ENCODE peak calls at places on chromosomes 6 and 20, in five cellular contexts. X, J, L, Z and H are unnamed samples.
A peak's percentile ranks its signal among the peaks of the same experiment; 100 is the strongest.

GRCh38 chr6:139605350-139605749 is 230.9 kb upstream of the CITED2 start:
- DNase-seq in X (no peak), J (no peak), L (peak; percentile 19), Z (no peak), H (no peak)

GRCh38 chr6:19368511-19368910 is 468.7 kb upstream of the ID4 start:
- DNase-seq in X (no peak), J (peak; percentile 2), L (no peak), Z (no peak), H (no peak)

GRCh38 chr20:63183422-63184146 is 32.3 kb downstream of the YTHDF1 start:
- DNase-seq in X (peak; percentile 83), J (peak; percentile 69), L (peak; percentile 7), Z (no peak), H (no peak)

GRCh38 chr6:9044426-9044825 is 609.1 kb upstream of the SLC35B3 start:
- DNase-seq in X (no peak), J (no peak), L (no peak), Z (no peak), H (no peak)

GRCh38 chr6:160462551-160463109 is 114.5 kb downstream of the SLC22A3 start:
- DNase-seq in X (peak; percentile 30), J (no peak), L (no peak), Z (no peak), H (no peak)

GRCh38 chr20:805713-806112 is 27.8 kb upstream of the FAM110A start:
- DNase-seq in X (no peak), J (no peak), L (no peak), Z (no peak), H (no peak)

GRCh38 chr6:164911873-164912580 is 397.4 kb downstream of the C6orf118 start:
- DNase-seq in X (no peak), J (no peak), L (no peak), Z (no peak), H (no peak)

GRCh38 chr20:3277686-3278465 is 38.9 kb upstream of the SLC4A11 start:
- DNase-seq in X (no peak), J (no peak), L (no peak), Z (no peak), H (no peak)

GRCh38 chr20:4637081-4637797 is 84.5 kb upstream of the PRND start:
- DNase-seq in X (no peak), J (no peak), L (no peak), Z (no peak), H (no peak)

GRCh38 chr20:44861547-44862006 is 23.9 kb upstream of the YWHAB start:
- DNase-seq in X (no peak), J (no peak), L (no peak), Z (no peak), H (no peak)

GRCh38 chr20:16505894-16506293 is 67.4 kb downstream of the KIF16B start:
- DNase-seq in X (no peak), J (no peak), L (no peak), Z (no peak), H (no peak)

GRCh38 chr6:71047401-71047800 is 90.5 kb upstream of the B3GAT2 start:
- DNase-seq in X (no peak), J (no peak), L (no peak), Z (no peak), H (no peak)

GRCh38 chr20:19735446-19735845 is 22.6 kb upstream of the RIN2 start:
- DNase-seq in X (no peak), J (peak; percentile 79), L (peak; percentile 72), Z (no peak), H (no peak)

GRCh38 chr6:161476711-161477110 is 202.8 kb upstream of the AGPAT4 start:
- DNase-seq in X (no peak), J (no peak), L (no peak), Z (no peak), H (no peak)

GRCh38 chr20:35129647-35130069 is 17.5 kb downstream of the EDEM2 start:
- DNase-seq in X (no peak), J (no peak), L (no peak), Z (no peak), H (no peak)

DNA sequence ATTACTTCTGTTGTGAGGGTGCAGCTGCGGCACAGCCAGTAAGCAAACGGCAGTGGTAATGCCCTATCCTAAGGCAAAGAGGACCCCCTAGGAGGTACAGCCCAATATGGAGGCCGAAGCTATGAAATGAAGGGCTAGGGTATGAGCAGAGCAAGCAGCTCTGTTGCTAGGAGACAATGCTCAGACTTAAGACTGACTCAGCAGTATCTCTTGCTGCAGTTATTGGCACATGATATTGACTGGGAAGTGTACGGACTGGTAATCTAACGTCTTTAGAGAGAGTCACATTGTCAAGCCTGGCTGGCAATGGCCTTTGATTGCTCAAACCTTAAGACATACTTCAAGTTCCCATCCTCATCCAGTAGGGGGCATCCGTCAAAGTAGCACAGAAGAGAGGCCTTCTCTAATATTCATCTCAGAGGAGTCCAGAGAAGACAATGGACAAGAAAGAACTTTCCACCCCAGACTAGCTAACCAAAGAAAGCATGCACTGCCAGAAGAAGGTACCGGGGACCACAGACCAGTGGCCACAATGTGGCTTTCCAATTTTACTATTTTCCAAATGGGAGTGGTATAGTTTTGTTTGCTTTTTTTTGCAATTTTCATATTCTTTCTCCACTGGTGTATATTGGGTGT is 37.0 kb downstream of the LRFN2 start:
- DNase-seq in X (peak; percentile 50), J (no peak), L (peak; percentile 32), Z (no peak), H (no peak)
- TF ChIP-seq CTCF in X (peak; percentile 58), J (peak; percentile 71), L (peak; percentile 25), Z (peak; percentile 50), H (peak; percentile 70)

DNA sequence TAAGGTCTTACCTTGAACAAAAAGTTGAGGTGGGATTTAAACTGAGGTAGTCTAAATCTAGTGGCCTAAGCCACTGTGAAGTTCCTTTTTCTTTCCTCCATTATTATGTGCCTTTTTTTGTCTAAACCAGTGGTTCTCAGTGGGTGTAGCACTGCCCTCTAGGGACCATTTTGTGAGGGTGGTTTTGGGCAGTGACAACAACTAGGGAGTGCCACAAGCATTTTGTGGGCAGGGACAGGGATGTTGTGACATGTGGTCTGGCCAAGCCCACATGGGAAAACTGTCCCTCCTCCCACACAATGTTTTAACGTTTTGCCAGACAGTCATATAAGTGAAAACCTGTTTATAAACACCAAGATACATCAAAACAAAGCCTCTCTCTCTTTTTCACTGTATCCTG is 899.4 kb upstream of the FLRT3 start:
- DNase-seq in X (peak; percentile 36), J (peak; percentile 29), L (no peak), Z (no peak), H (no peak)
- TF ChIP-seq CTCF in X (peak; percentile 45), J (peak; percentile 61), L (no peak), Z (peak; percentile 27), H (peak; percentile 21)

GRCh38 chr20:10443936-10444335 is 8.8 kb downstream of the SLX4IP start:
- DNase-seq in X (no peak), J (no peak), L (no peak), Z (no peak), H (no peak)

GRCh38 chr20:10448270-10449156 is 13.4 kb downstream of the SLX4IP start:
- DNase-seq in X (no peak), J (no peak), L (no peak), Z (no peak), H (no peak)

GRCh38 chr20:10449270-10449669 is 14.2 kb downstream of the SLX4IP start:
- DNase-seq in X (no peak), J (no peak), L (no peak), Z (no peak), H (no peak)

GRCh38 chr20:10447028-10447427 is 11.9 kb downstream of the SLX4IP start:
- DNase-seq in X (peak; percentile 78), J (peak; percentile 33), L (no peak), Z (no peak), H (no peak)

GRCh38 chr20:10445758-10446157 is 10.7 kb downstream of the SLX4IP start:
- DNase-seq in X (no peak), J (no peak), L (no peak), Z (no peak), H (no peak)
- TF ChIP-seq CTCF in X (no peak), J (no peak), L (no peak), Z (no peak), H (no peak)

GRCh38 chr6:32843979-32844838 is at the start of gene PSMB8:
- DNase-seq in X (peak; percentile 94), J (peak; percentile 94), L (peak; percentile 99), Z (peak; percentile 97), H (peak; percentile 96)
- TF ChIP-seq CTCF in X (no peak), J (no peak), L (peak; percentile 40), Z (peak; percentile 10), H (no peak)

DNA sequence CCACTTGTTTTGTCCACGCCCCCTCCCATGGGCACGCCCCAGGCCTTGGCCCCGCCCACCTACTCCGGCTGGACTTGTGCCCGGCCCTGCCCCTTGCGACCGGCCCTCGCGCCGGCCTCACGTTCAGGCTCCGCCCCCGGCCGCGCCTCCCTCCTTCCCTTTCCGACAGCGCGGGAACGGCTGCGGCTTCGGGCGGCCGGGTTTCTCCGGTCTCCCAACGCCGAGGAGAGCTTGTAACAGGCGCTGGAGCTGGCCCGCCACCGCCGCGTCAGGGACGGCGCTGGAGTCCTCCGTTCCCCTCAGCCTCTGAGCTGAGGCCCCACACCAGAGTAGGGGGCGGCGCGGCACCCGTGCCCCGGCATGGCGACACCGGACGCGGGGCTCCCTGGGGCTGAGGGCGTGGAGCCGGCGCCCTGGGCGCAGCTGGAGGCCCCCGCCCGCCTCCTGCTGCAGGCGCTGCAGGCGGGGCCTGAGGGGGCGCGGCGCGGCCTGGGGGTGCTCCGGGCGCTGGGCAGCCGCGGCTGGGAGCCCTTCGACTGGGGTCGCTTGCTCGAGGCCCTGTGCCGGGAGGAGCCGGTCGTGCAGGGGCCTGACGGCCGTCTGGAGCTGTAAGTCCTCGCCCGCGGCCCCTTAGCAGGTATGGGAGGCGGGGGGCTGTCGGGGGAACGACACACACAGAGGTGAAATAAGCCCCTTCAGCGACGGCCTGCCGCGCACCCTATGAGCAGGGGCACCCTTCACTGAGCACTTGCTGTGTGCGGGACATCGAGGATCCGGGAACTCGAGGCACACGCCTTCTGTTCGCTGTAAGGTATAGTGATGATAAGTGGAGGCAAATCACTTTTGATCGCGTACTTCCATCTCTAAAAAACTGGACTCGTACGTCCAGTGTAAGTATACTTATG is at the start of gene FANCE:
- DNase-seq in X (peak; percentile 98), J (peak; percentile 97), L (peak; percentile 98), Z (peak; percentile 98), H (peak; percentile 91)
- TF ChIP-seq CTCF in X (no peak), J (no peak), L (no peak), Z (no peak), H (no peak)

DNA sequence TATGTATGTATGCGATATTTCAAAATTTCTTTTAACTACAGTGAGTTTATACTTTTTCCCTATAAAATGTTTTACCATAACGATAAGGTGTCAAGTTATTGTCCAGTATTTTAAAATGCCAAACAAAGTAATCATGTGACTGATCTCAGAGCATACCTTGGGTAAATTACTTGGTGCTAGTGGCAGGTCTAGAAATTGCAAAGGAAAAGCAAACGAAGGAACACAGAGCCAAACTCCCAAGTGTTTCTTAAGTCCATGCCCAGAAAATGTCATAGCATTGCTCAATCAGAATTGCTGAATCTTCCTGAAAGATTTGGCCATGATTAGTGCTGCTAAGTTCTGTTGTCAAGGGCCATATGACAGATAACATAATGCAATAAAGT is 77.5 kb downstream of the CAP2 start:
- DNase-seq in X (no peak), J (no peak), L (peak; percentile 22), Z (no peak), H (no peak)
- TF ChIP-seq CTCF in X (no peak), J (no peak), L (no peak), Z (peak; percentile 18), H (no peak)

DNA sequence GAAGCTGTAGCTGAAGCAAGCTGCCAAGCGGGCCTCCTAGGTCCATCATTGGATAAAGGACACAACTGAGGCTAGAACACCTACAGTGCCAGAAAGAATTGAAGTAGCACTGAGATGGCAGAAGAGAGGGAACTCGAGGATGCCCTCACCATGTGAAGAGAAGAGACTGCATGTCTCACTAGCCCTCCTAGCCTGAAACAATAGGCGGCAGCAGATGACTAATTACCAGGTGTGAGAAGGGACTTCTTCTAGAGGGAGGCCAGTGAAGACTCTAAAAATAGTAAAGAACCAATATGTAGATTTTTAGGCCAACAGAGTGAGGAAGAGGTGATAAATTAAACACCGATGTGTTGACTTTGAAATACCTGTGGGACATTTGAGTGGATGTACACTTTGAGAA is 50.3 kb downstream of the LGSN start:
- DNase-seq in X (no peak), J (no peak), L (no peak), Z (no peak), H (no peak)
- TF ChIP-seq CTCF in X (peak; percentile 21), J (no peak), L (no peak), Z (no peak), H (no peak)